ENCODE peak calls at places on chromosomes 12 and 14, in ten cellular contexts. U is HCT116; G is neural progenitor cell; V is trophoblast cell; F is spleen; J is mammary epithelial cell; S is A549; Y is WERI-Rb-1; O is CD4-positive, alpha-beta memory T cell; L is uterus. N is an unnamed sample.
A peak's percentile ranks its signal among the peaks of the same experiment; 100 is the strongest.

GRCh38 chr12:13864081-13864673 is 117.2 kb downstream of the GRIN2B start:
- DNase-seq in Y (peak; percentile 77), O (peak; percentile 12), V (peak; percentile 86), S (peak; percentile 88), J (peak; percentile 47), U (peak; percentile 54), F (peak; percentile 86), L (peak; percentile 51), G (peak; percentile 81), N (peak; percentile 80)

GRCh38 chr12:80776706-80777105 is 60.0 kb downstream of the MYF5 start:
- DNase-seq in J (no peak), Y (no peak), V (no peak), G (no peak), L (no peak), O (no peak), S (no peak), U (no peak), F (no peak), N (no peak)

GRCh38 chr12:122304924-122305323 is 38.6 kb upstream of the VPS33A start:
- DNase-seq in F (no peak), O (no peak), Y (no peak), G (no peak), J (peak; percentile 8), L (no peak), S (no peak), V (no peak), U (no peak), N (no peak)

GRCh38 chr14:91373591-91374245 is 43.9 kb downstream of the CCDC88C start:
- DNase-seq in F (no peak), J (no peak), O (peak; percentile 54), S (no peak), V (no peak), L (no peak), U (no peak), G (no peak), Y (no peak), N (no peak)

GRCh38 chr14:22320353-22320733 is 268.7 kb downstream of the DAD1 start:
- DNase-seq in U (no peak), L (no peak), V (no peak), O (no peak), Y (no peak), S (no peak), G (no peak), F (no peak), J (no peak), N (no peak)

GRCh38 chr12:3655331-3655900 is 97.5 kb downstream of the CRACR2A start:
- DNase-seq in V (no peak), O (no peak), U (no peak), F (no peak), Y (peak; percentile 57), L (no peak), G (peak; percentile 57), S (peak; percentile 19), J (peak; percentile 14), N (no peak)

GRCh38 chr12:121475279-121475678 is 75.4 kb downstream of the RNF34 start:
- DNase-seq in J (no peak), G (no peak), S (no peak), O (no peak), Y (no peak), U (no peak), V (no peak), F (no peak), L (no peak), N (no peak)

GRCh38 chr14:94522115-94522724 is 13.0 kb upstream of the SERPINA12 start:
- DNase-seq in J (no peak), G (no peak), V (no peak), O (no peak), F (no peak), L (no peak), S (no peak), U (no peak), Y (no peak), N (no peak)

GRCh38 chr12:40768125-40768864 is 76.1 kb downstream of the CNTN1 start:
- DNase-seq in O (no peak), J (no peak), V (no peak), G (peak; percentile 4), Y (no peak), L (no peak), U (no peak), S (no peak), F (no peak), N (no peak)

GRCh38 chr12:68786929-68787328 is 21.0 kb upstream of the MDM2 start:
- DNase-seq in Y (no peak), J (no peak), S (no peak), V (no peak), O (no peak), U (no peak), G (no peak), F (no peak), L (no peak), N (no peak)

GRCh38 chr12:62695696-62696095 is 229.1 kb downstream of the MON2 start:
- DNase-seq in O (no peak), G (no peak), S (no peak), U (no peak), L (no peak), V (no peak), J (no peak), Y (no peak), F (no peak), N (no peak)

GRCh38 chr14:72332054-72332453 is 399.8 kb downstream of the RGS6 start:
- DNase-seq in U (no peak), V (no peak), O (no peak), Y (no peak), F (no peak), S (no peak), J (no peak), L (no peak), G (no peak), N (no peak)

DNA sequence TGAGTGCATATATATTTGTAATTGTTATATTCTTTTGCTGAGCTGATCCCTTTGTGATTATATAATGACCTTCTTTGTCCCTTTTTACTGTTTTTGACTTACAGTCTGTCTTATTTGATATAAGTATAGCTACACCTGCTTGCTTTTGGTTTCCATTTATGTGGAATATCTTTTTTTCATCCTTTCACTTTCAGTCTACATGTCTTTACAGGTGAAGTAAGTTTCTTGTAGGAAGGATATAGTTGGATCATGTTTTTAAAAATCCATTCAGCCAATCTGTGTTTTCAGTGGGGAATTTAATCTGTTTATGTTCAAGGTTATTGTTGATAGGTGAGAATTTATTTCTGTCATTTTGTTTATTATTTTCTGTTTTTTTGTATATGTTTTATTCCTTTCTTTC is 12.1 kb downstream of the GZMH start:
- DNase-seq in V (no peak), U (no peak), J (peak; percentile 11), F (no peak), L (no peak), Y (no peak), O (no peak), S (no peak), G (no peak), N (no peak)
- H3K9me3 ChIP-seq in V (peaks cover 27% of the 10 kb centered on the region), U (no peaks in the 10 kb centered on the region), J (no peaks in the 10 kb centered on the region), F (peaks cover 39% of the 10 kb centered on the region), L (no peaks in the 10 kb centered on the region), Y (no peaks in the 10 kb centered on the region), O (no peaks in the 10 kb centered on the region), S (no peaks in the 10 kb centered on the region), G (peaks cover 22% of the 10 kb centered on the region), N (peaks cover 19% of the 10 kb centered on the region)

GRCh38 chr14:60315181-60315580 is 66.2 kb downstream of the PPM1A start:
- DNase-seq in F (no peak), G (no peak), L (no peak), Y (no peak), V (peak; percentile 60), U (no peak), J (no peak), S (no peak), O (no peak), N (no peak)

GRCh38 chr14:60311417-60311816 is 62.4 kb downstream of the PPM1A start:
- DNase-seq in J (peak; percentile 11), Y (no peak), V (no peak), G (no peak), U (no peak), F (no peak), L (no peak), O (peak; percentile 13), S (no peak), N (no peak)

GRCh38 chr14:60310086-60310684 is 61.2 kb downstream of the PPM1A start:
- DNase-seq in S (no peak), U (no peak), J (no peak), V (peak; percentile 10), Y (no peak), G (no peak), L (no peak), F (no peak), O (no peak), N (no peak)

GRCh38 chr14:60315591-60315990 is 66.6 kb downstream of the PPM1A start:
- DNase-seq in S (no peak), V (no peak), U (no peak), G (peak; percentile 16), F (no peak), J (no peak), O (no peak), Y (no peak), L (no peak), N (no peak)

DNA sequence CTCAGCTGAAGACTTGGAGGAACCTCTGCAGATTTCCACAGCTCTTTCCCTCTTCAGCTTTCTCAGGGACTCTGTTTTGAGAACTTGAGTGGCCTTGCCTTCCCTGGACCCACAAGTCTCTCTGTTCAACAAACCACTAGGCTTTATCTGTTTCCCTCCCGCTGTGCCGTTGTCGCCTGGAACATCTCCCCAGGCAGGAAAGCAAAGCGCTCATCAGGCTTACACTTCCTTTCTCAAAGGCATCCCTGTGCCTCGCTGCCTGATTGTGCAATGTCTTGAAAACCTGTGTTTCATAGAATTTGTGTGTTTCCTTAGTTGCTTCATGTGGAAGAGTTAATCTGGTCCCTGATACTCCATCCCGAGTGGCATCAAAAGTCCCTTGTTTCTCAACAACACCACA is 64.1 kb downstream of the PPM1A start:
- DNase-seq in U (no peak), L (no peak), Y (no peak), F (no peak), G (no peak), S (no peak), O (no peak), J (no peak), V (no peak), N (no peak)
- H3K4me3 ChIP-seq in U (no peak overlapping the region), L (no peak overlapping the region), Y (no peak overlapping the region), F (no peak overlapping the region), G (no peak overlapping the region), S (no peak overlapping the region), O (no peak overlapping the region), J (no peak overlapping the region), V (no peak overlapping the region), N (no peak overlapping the region)

DNA sequence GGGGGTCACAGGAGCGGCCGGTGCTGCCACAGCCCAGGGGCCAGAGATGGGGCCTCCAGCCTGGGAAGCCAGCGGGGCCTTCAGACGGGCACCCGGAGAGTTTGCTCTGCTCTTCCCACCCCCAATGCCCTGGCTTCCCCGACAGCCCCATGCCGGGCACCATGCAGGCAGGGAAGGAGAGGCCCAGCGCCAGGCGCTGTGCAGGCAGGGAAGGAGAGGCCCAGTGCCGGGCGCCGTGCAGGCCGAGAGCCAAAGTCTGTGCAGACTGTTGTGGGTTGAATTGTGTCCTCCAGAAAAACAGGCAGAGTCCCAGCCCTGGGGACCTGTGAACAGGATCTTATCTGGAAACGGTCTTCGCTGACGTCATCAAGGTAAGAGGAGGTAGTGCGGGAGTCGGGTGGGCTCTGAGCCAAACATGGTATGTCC is 34.3 kb downstream of the GALNT9 start:
- DNase-seq in Y (no peak), J (no peak), L (no peak), F (peak; percentile 54), G (no peak), O (no peak), U (no peak), S (no peak), V (no peak), N (no peak)
- H3K9me3 ChIP-seq in Y (no peaks in the 10 kb centered on the region), J (peaks cover 46% of the 10 kb centered on the region), L (no peaks in the 10 kb centered on the region), F (no peaks in the 10 kb centered on the region), G (no peaks in the 10 kb centered on the region), O (no peaks in the 10 kb centered on the region), U (peaks cover 4% of the 10 kb centered on the region), S (peaks cover 4% of the 10 kb centered on the region), V (peaks cover 43% of the 10 kb centered on the region), N (no peaks in the 10 kb centered on the region)

GRCh38 chr12:6968426-6968825 is 2.0 kb downstream of the PHB2 start:
- DNase-seq in U (no peak), S (no peak), L (no peak), Y (no peak), J (no peak), F (no peak), V (no peak), G (no peak), O (no peak), N (no peak)
- H3K4me3 ChIP-seq in U (peak overlapping the region; percentile 96), S (no peak overlapping the region), L (no peak overlapping the region), Y (no peak overlapping the region), J (no peak overlapping the region), F (peak overlapping the region; percentile 80), V (no peak overlapping the region), G (no peak overlapping the region), O (no peak overlapping the region), N (no peak overlapping the region)